ENCODE peak calls at places on chromosomes 6 and 20, in seven cellular contexts. One of them, this sample, is unnamed.

GRCh38 chr6:105483492-105483891 is 80.6 kb upstream of the PREP start:
- DNase-seq in AG10803: peak; percentile 38
- DNase-seq in activated CD4-positive, CD25-positive, alpha-beta regulatory T cell treated with anti-CD3 and anti-CD28 coated beads, Interleukin-2, amount 50 U/mL, for 16 hours: no peak
- DNase-seq in HEK293T: no peak
- DNase-seq in putamen: no peak
- DNase-seq in ecto neural progenitor cell: no peak
- DNase-seq in GM23338: no peak
- DNase-seq in this sample: peak; percentile 76

GRCh38 chr6:13523826-13524622 is 36.6 kb upstream of the GFOD1 start:
- DNase-seq in putamen: no peak
- DNase-seq in ecto neural progenitor cell: no peak
- DNase-seq in activated CD4-positive, CD25-positive, alpha-beta regulatory T cell treated with anti-CD3 and anti-CD28 coated beads, Interleukin-2, amount 50 U/mL, for 16 hours: no peak
- DNase-seq in GM23338: no peak
- DNase-seq in AG10803: no peak
- DNase-seq in HEK293T: no peak
- DNase-seq in this sample: no peak

GRCh38 chr6:89081129-89081422 is 525 bp downstream of the PNRC1 start:
- DNase-seq in AG10803: no peak
- DNase-seq in HEK293T: no peak
- DNase-seq in putamen: no peak
- DNase-seq in GM23338: no peak
- DNase-seq in ecto neural progenitor cell: no peak
- DNase-seq in activated CD4-positive, CD25-positive, alpha-beta regulatory T cell treated with anti-CD3 and anti-CD28 coated beads, Interleukin-2, amount 50 U/mL, for 16 hours: no peak
- DNase-seq in this sample: no peak

GRCh38 chr20:40710608-40711007 is 21.6 kb upstream of the MAFB start:
- DNase-seq in putamen: no peak
- DNase-seq in AG10803: no peak
- DNase-seq in ecto neural progenitor cell: no peak
- DNase-seq in GM23338: no peak
- DNase-seq in HEK293T: no peak
- DNase-seq in activated CD4-positive, CD25-positive, alpha-beta regulatory T cell treated with anti-CD3 and anti-CD28 coated beads, Interleukin-2, amount 50 U/mL, for 16 hours: no peak
- DNase-seq in this sample: peak; percentile 61

GRCh38 chr6:107386340-107386739 is 73.0 kb downstream of the PDSS2 start:
- DNase-seq in AG10803: peak; percentile 13
- DNase-seq in activated CD4-positive, CD25-positive, alpha-beta regulatory T cell treated with anti-CD3 and anti-CD28 coated beads, Interleukin-2, amount 50 U/mL, for 16 hours: no peak
- DNase-seq in HEK293T: no peak
- DNase-seq in ecto neural progenitor cell: no peak
- DNase-seq in putamen: no peak
- DNase-seq in GM23338: no peak
- DNase-seq in this sample: peak; percentile 27

GRCh38 chr20:18267815-18268214 is 20.5 kb upstream of the ZNF133 start:
- DNase-seq in GM23338: peak; percentile 68
- DNase-seq in activated CD4-positive, CD25-positive, alpha-beta regulatory T cell treated with anti-CD3 and anti-CD28 coated beads, Interleukin-2, amount 50 U/mL, for 16 hours: no peak
- DNase-seq in HEK293T: no peak
- DNase-seq in putamen: no peak
- DNase-seq in ecto neural progenitor cell: peak; percentile 92
- DNase-seq in AG10803: no peak
- DNase-seq in this sample: no peak

GRCh38 chr6:42744351-42744890 is 1.5 kb downstream of the TBCC start:
- DNase-seq in ecto neural progenitor cell: no peak
- DNase-seq in HEK293T: no peak
- DNase-seq in activated CD4-positive, CD25-positive, alpha-beta regulatory T cell treated with anti-CD3 and anti-CD28 coated beads, Interleukin-2, amount 50 U/mL, for 16 hours: no peak
- DNase-seq in putamen: no peak
- DNase-seq in GM23338: peak; percentile 6
- DNase-seq in AG10803: no peak
- DNase-seq in this sample: peak; percentile 68

GRCh38 chr6:80250391-80250997 is 144.0 kb downstream of the BCKDHB start:
- DNase-seq in putamen: no peak
- DNase-seq in GM23338: no peak
- DNase-seq in activated CD4-positive, CD25-positive, alpha-beta regulatory T cell treated with anti-CD3 and anti-CD28 coated beads, Interleukin-2, amount 50 U/mL, for 16 hours: no peak
- DNase-seq in AG10803: peak; percentile 6
- DNase-seq in HEK293T: no peak
- DNase-seq in ecto neural progenitor cell: no peak
- DNase-seq in this sample: peak; percentile 27

GRCh38 chr20:6169251-6169650 is 46.4 kb upstream of the FERMT1 start:
- DNase-seq in ecto neural progenitor cell: no peak
- DNase-seq in HEK293T: no peak
- DNase-seq in putamen: no peak
- DNase-seq in activated CD4-positive, CD25-positive, alpha-beta regulatory T cell treated with anti-CD3 and anti-CD28 coated beads, Interleukin-2, amount 50 U/mL, for 16 hours: no peak
- DNase-seq in GM23338: no peak
- DNase-seq in AG10803: peak; percentile 18
- DNase-seq in this sample: peak; percentile 32

GRCh38 chr6:146990821-146991798 is 213.1 kb upstream of the STXBP5 start:
- DNase-seq in GM23338: no peak
- DNase-seq in AG10803: peak; percentile 28
- DNase-seq in HEK293T: no peak
- DNase-seq in putamen: peak; percentile 22
- DNase-seq in activated CD4-positive, CD25-positive, alpha-beta regulatory T cell treated with anti-CD3 and anti-CD28 coated beads, Interleukin-2, amount 50 U/mL, for 16 hours: no peak
- DNase-seq in ecto neural progenitor cell: no peak
- DNase-seq in this sample: peak; percentile 64

This sample was measured in GM23248.